ENCODE peak calls at places on chromosomes 4 and X, in seven cellular contexts. One of them, this sample, is unnamed.

GRCh38 chr4:106315476-106315967 is 487 bp downstream of the TBCK start:
- DNase-seq in omental fat pad: peak; percentile 24
- DNase-seq in NCI-H2081: no peak
- DNase-seq in upper lobe of right lung: no peak
- DNase-seq in upper lobe of left lung: no peak
- DNase-seq in dermis blood vessel endothelial cell: peak; percentile 53
- DNase-seq in colonic mucosa: peak; percentile 55
- DNase-seq in this sample: peak; percentile 95

GRCh38 chr4:93829531-93830089 is 1.1 kb downstream of the ATOH1 start:
- DNase-seq in colonic mucosa: peak; percentile 19
- DNase-seq in NCI-H2081: no peak
- DNase-seq in upper lobe of right lung: no peak
- DNase-seq in omental fat pad: no peak
- DNase-seq in upper lobe of left lung: no peak
- DNase-seq in dermis blood vessel endothelial cell: no peak
- DNase-seq in this sample: no peak

GRCh38 chr4:125191252-125191651 is 123.5 kb upstream of the FAT4 start:
- DNase-seq in colonic mucosa: no peak
- DNase-seq in upper lobe of right lung: no peak
- DNase-seq in omental fat pad: no peak
- DNase-seq in dermis blood vessel endothelial cell: no peak
- DNase-seq in upper lobe of left lung: no peak
- DNase-seq in NCI-H2081: no peak
- DNase-seq in this sample: peak; percentile 52

GRCh38 chrX:41761702-41762101 is 37.7 kb downstream of the GPR82 start:
- DNase-seq in dermis blood vessel endothelial cell: no peak
- DNase-seq in omental fat pad: no peak
- DNase-seq in colonic mucosa: no peak
- DNase-seq in upper lobe of left lung: no peak
- DNase-seq in upper lobe of right lung: no peak
- DNase-seq in NCI-H2081: no peak
- DNase-seq in this sample: no peak

GRCh38 chr4:122914938-122915337 is 7.5 kb downstream of the NUDT6 start:
- DNase-seq in dermis blood vessel endothelial cell: peak; percentile 29
- DNase-seq in colonic mucosa: no peak
- DNase-seq in upper lobe of right lung: no peak
- DNase-seq in upper lobe of left lung: no peak
- DNase-seq in NCI-H2081: no peak
- DNase-seq in omental fat pad: no peak
- DNase-seq in this sample: no peak

GRCh38 chr4:113077611-113078010 is 28.2 kb downstream of the ANK2 start:
- DNase-seq in dermis blood vessel endothelial cell: no peak
- DNase-seq in upper lobe of left lung: no peak
- DNase-seq in omental fat pad: no peak
- DNase-seq in NCI-H2081: no peak
- DNase-seq in colonic mucosa: no peak
- DNase-seq in upper lobe of right lung: no peak
- DNase-seq in this sample: no peak

GRCh38 chr4:73836373-73837269 is at the start of gene CXCL6:
- DNase-seq in omental fat pad: peak; percentile 24
- DNase-seq in upper lobe of left lung: peak; percentile 75
- DNase-seq in NCI-H2081: no peak
- DNase-seq in upper lobe of right lung: peak; percentile 75
- DNase-seq in colonic mucosa: peak; percentile 36
- DNase-seq in dermis blood vessel endothelial cell: peak; percentile 53
- DNase-seq in this sample: no peak

GRCh38 chr4:83833920-83834319 is 298.0 kb downstream of the GPAT3 start:
- DNase-seq in dermis blood vessel endothelial cell: no peak
- DNase-seq in upper lobe of right lung: no peak
- DNase-seq in colonic mucosa: no peak
- DNase-seq in NCI-H2081: no peak
- DNase-seq in upper lobe of left lung: no peak
- DNase-seq in omental fat pad: no peak
- DNase-seq in this sample: no peak

GRCh38 chr4:151417766-151418376 is 8.9 kb downstream of the FHIP1A start:
- DNase-seq in colonic mucosa: no peak
- DNase-seq in NCI-H2081: no peak
- DNase-seq in dermis blood vessel endothelial cell: peak; percentile 61
- DNase-seq in upper lobe of right lung: no peak
- DNase-seq in upper lobe of left lung: no peak
- DNase-seq in omental fat pad: no peak
- DNase-seq in this sample: no peak

GRCh38 chrX:153944140-153944799 is at the start of gene RENBP:
- DNase-seq in upper lobe of left lung: peak; percentile 79
- DNase-seq in dermis blood vessel endothelial cell: no peak
- DNase-seq in NCI-H2081: no peak
- DNase-seq in omental fat pad: no peak
- DNase-seq in upper lobe of right lung: peak; percentile 86
- DNase-seq in colonic mucosa: no peak
- DNase-seq in this sample: no peak

GRCh38 chr4:38095691-38096090 is 135.5 kb downstream of the PTTG2 start:
- DNase-seq in colonic mucosa: no peak
- DNase-seq in omental fat pad: no peak
- DNase-seq in NCI-H2081: no peak
- DNase-seq in upper lobe of right lung: no peak
- DNase-seq in upper lobe of left lung: no peak
- DNase-seq in dermis blood vessel endothelial cell: no peak
- DNase-seq in this sample: no peak

GRCh38 chrX:73069365-73070035 is 9.8 kb downstream of the PABPC1L2A start:
- DNase-seq in upper lobe of right lung: no peak
- DNase-seq in upper lobe of left lung: no peak
- DNase-seq in NCI-H2081: no peak
- DNase-seq in omental fat pad: no peak
- DNase-seq in dermis blood vessel endothelial cell: no peak
- DNase-seq in colonic mucosa: no peak
- DNase-seq in this sample: no peak

GRCh38 chr4:159428975-159429692 is 326.3 kb downstream of the RAPGEF2 start:
- DNase-seq in NCI-H2081: no peak
- DNase-seq in upper lobe of left lung: no peak
- DNase-seq in colonic mucosa: no peak
- DNase-seq in omental fat pad: no peak
- DNase-seq in dermis blood vessel endothelial cell: peak; percentile 64
- DNase-seq in upper lobe of right lung: no peak
- DNase-seq in this sample: no peak

GRCh38 chrX:13432776-13433605 is 113.1 kb upstream of the ATXN3L start:
- DNase-seq in NCI-H2081: no peak
- DNase-seq in upper lobe of left lung: no peak
- DNase-seq in dermis blood vessel endothelial cell: peak; percentile 29
- DNase-seq in omental fat pad: no peak
- DNase-seq in upper lobe of right lung: no peak
- DNase-seq in colonic mucosa: no peak
- DNase-seq in this sample: no peak